ENCODE peak calls at places on chromosomes 5 and 9, in eight cellular contexts. R, T, B, D, A, K, E and C are unnamed samples.

GRCh38 chr9:75181748-75182147 is 93.4 kb downstream of the OSTF1 start:
- DNase-seq in R (no peak), E (no peak), D (no peak), B (peak; percentile 48), A (peak; percentile 79), K (peak; percentile 67), T (no peak), C (peak; percentile 22)

GRCh38 chr9:99605016-99605743 is 216.5 kb upstream of the NR4A3 start:
- DNase-seq in E (no peak), A (no peak), K (no peak), T (no peak), R (no peak), B (no peak), D (peak; percentile 22), C (no peak)

GRCh38 chr9:4538107-4538506 is 47.8 kb downstream of the SLC1A1 start:
- DNase-seq in T (no peak), R (no peak), K (no peak), B (no peak), E (no peak), D (no peak), A (no peak), C (no peak)

GRCh38 chr9:128243486-128244415 is 32.1 kb downstream of the GOLGA2 start:
- DNase-seq in E (no peak), K (peak; percentile 64), R (no peak), B (no peak), A (no peak), T (peak; percentile 63), D (no peak), C (peak; percentile 52)

GRCh38 chr9:99034149-99034548 is 70.8 kb upstream of the TGFBR1 start:
- DNase-seq in E (no peak), B (no peak), K (no peak), R (no peak), A (no peak), T (no peak), D (no peak), C (no peak)

GRCh38 chr5:132753135-132753987 is 6.1 kb downstream of the CCNI2 start:
- DNase-seq in D (peak; percentile 38), E (no peak), B (no peak), A (no peak), K (no peak), T (peak; percentile 47), R (peak; percentile 79), C (no peak)

GRCh38 chr5:1880377-1881272 is 2.1 kb downstream of the IRX4 start:
- DNase-seq in R (no peak), A (no peak), T (no peak), K (no peak), E (no peak), D (no peak), B (no peak), C (no peak)

GRCh38 chr5:117788596-117788995 is 1199.8 kb downstream of the DTWD2 start:
- DNase-seq in B (peak; percentile 8), A (no peak), E (no peak), D (no peak), T (no peak), R (no peak), K (no peak), C (peak; percentile 4)

GRCh38 chr5:92519717-92520632 is 1061.0 kb downstream of the NR2F1-AS1 start:
- DNase-seq in R (no peak), E (no peak), T (no peak), B (no peak), K (no peak), A (peak; percentile 23), D (no peak), C (no peak)

GRCh38 chr9:98356953-98357352 is 101.5 kb upstream of the TBC1D2 start:
- DNase-seq in R (no peak), D (no peak), T (no peak), A (peak; percentile 62), B (no peak), K (peak; percentile 50), E (no peak), C (no peak)

DNA sequence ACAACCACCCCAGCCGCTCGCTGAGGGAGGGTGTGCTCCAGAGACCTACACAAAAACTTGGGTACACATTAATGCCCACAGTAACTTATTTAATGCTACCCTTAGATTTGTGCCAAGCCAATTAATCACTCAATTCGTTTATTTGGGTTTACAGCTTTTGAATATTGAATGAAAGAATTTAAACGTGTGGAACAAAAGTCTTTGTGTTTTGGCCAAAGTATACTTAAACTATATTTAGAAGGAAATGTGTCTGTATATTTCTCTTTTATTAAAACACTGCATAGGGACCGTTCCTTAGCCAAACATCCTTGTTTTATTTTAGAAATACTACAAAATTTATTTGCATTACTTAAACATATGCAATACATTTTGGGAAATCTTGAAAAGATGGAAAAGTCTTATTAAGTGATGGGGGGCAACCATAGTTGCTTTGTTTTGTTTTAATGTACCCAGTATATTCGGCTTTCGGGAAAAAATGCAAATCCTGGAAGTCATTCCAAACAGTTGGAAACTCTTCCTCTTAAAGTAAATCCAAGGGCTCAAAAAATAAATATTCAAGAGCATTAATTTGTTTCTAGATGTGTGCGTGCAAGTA is 11.8 kb downstream of the ZNF608 start:
- DNase-seq in T (no peak), E (no peak), D (no peak), K (no peak), R (no peak), A (no peak), B (no peak), C (no peak)
- H3K4me1 ChIP-seq in T (peaks cover 11% of the 10 kb centered on the region), E (peaks cover 96% of the 10 kb centered on the region), D (no peaks in the 10 kb centered on the region), K (peaks cover 25% of the 10 kb centered on the region), R (peaks cover 96% of the 10 kb centered on the region), A (no peaks in the 10 kb centered on the region), B (peaks cover 9% of the 10 kb centered on the region), C (peaks cover 69% of the 10 kb centered on the region)

DNA sequence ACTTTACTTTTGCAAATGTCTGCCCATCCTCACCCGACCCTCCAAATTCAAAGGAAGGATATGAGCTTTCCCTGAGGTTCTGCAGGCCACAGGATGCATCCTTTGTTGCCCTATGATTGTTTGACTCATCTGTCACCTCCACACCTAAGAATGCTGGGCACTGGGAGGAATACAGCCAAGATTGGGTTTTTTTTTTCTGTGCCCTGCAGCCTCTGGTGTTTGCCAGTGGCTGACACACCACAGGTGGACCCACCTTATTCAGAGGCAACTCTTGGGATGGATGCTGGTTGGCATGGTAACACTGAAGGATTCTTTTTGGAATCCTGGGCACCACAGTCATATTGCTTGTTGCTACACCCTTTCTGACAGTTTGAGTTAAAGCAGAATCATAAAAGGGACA is 29.7 kb downstream of the C9orf152 start:
- DNase-seq in T (no peak), D (no peak), R (no peak), E (no peak), B (no peak), A (peak; percentile 51), K (no peak), C (no peak)
- TF ChIP-seq EZH2phosphoT487 in T (no peak), D (no peak), R (no peak), E (no peak), B (no peak), A (no peak), K (no peak), C (no peak)

DNA sequence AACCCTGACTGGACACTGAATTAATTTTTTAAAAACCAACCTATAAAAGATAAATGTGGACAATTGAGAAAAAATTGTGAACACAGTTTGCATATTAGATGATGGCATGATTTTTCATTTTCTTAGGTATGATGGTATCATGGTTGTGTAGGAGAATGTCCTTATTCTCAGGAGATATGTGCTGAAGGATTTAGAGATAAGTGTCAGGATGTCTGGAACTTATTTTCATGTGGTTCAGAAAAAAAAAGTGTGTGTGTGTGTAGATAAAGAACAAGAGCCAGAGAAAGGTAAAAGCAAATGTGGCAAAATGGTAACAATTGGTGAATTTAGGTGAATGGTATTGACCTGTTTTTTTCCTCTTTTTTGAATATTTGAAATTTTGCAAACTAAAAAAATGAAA is 4.0 kb downstream of the GNPDA1 start:
- DNase-seq in B (no peak), T (no peak), D (no peak), R (no peak), K (no peak), A (no peak), E (no peak), C (no peak)
- H3K4me1 ChIP-seq in B (peaks cover 6% of the 10 kb centered on the region), T (peaks cover 5% of the 10 kb centered on the region), D (peaks cover 61% of the 10 kb centered on the region), R (peaks cover 5% of the 10 kb centered on the region), K (peaks cover 11% of the 10 kb centered on the region), A (peaks cover 8% of the 10 kb centered on the region), E (peaks cover 16% of the 10 kb centered on the region), C (peaks cover 5% of the 10 kb centered on the region)

GRCh38 chr5:150141544-150142188 is 14.0 kb downstream of the PDGFRB start:
- DNase-seq in R (peak; percentile 83), B (no peak), K (peak; percentile 70), E (no peak), T (no peak), D (no peak), A (no peak), C (no peak)
- TF ChIP-seq EZH2phosphoT487 in R (no peak), B (no peak), K (no peak), E (no peak), T (no peak), D (no peak), A (no peak), C (no peak)

GRCh38 chr5:36654598-36654997 is 48.2 kb downstream of the SLC1A3 start:
- DNase-seq in E (no peak), D (no peak), T (no peak), B (no peak), K (no peak), R (no peak), A (no peak), C (no peak)
- H3K4me1 ChIP-seq in E (no peaks in the 10 kb centered on the region), D (no peaks in the 10 kb centered on the region), T (no peaks in the 10 kb centered on the region), B (peaks cover 27% of the 10 kb centered on the region), K (peaks cover 26% of the 10 kb centered on the region), R (peaks cover 20% of the 10 kb centered on the region), A (peaks cover 44% of the 10 kb centered on the region), C (peaks cover 36% of the 10 kb centered on the region)

GRCh38 chr9:6829027-6829426 is 71.3 kb downstream of the KDM4C start:
- DNase-seq in R (peak; percentile 15), E (no peak), A (peak; percentile 69), D (no peak), B (peak; percentile 4), T (no peak), K (peak; percentile 45), C (no peak)

GRCh38 chr9:6834306-6834705 is 76.5 kb downstream of the KDM4C start:
- DNase-seq in A (no peak), E (no peak), T (no peak), D (no peak), K (no peak), R (no peak), B (no peak), C (no peak)

GRCh38 chr9:6838158-6838557 is 80.4 kb downstream of the KDM4C start:
- DNase-seq in K (no peak), E (no peak), A (no peak), B (no peak), T (peak; percentile 18), R (no peak), D (no peak), C (no peak)

DNA sequence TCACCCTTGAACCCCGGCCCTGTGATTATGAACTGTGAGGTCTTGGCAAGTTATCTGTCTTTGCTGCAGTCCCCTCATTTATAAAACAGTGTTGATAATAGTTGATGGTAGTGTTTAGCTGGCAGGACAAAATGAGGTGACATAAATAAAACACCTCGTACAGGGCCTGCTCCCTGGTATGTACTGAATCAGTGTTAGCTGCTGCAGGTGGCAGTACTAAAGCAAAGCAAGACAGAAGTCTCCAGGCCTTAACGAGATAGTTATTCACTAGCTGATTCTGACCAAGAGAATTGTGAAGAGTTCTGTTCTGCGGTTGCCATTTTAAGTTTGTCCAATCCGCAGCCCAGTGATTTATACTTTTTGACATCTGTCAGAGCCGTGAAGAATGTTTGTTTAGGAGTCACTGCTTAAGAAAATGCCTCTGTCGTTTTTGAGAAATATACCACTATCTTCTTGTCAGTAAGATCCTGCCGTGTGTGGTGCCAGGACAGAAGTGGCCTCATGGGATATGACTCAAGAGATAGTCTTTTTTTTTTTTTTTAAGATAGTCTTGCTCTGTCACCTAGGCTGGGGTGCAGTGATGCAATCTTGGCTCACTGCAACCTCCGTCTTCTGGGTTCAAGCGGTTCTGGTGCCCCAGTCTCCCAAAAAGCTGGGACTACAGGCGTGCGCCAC is 75.9 kb downstream of the KDM4C start:
- DNase-seq in A (peak; percentile 31), T (no peak), B (no peak), D (no peak), E (no peak), R (no peak), K (peak; percentile 12), C (no peak)
- TF ChIP-seq EZH2phosphoT487 in A (no peak), T (no peak), B (no peak), D (no peak), E (no peak), R (no peak), K (no peak), C (no peak)